ENCODE peak calls at places on chromosomes 16 and 17, in six cellular contexts. V is K562, Y is H1, G is GM12892, D is HepG2, H is GM12878. N is an unnamed sample.

GRCh38 chr17:57940217-57940616 is 15.0 kb downstream of the CUEDC1 start:
- DNase-seq in V (no peak), Y (no peak), G (no peak), D (no peak), H (no peak), N (no peak)

GRCh38 chr17:858941-859452 is 76.8 kb downstream of the MRM3 start:
- DNase-seq in V (no peak), Y (no peak), G (no peak), D (no peak), H (no peak), N (no peak)

GRCh38 chr16:76345093-76345735 is 68.0 kb downstream of the CNTNAP4 start:
- DNase-seq in V (no peak), Y (no peak), G (no peak), D (no peak), H (no peak), N (no peak)

GRCh38 chr17:10041287-10041612 is 136.2 kb upstream of the RCVRN start:
- DNase-seq in V (no peak), Y (no peak), G (no peak), D (peak), H (no peak), N (no peak)

GRCh38 chr17:40461036-40461721 is 17.9 kb downstream of the IGFBP4 start:
- DNase-seq in V (no peak), Y (no peak), G (no peak), D (no peak), H (no peak), N (no peak)

GRCh38 chr17:920190-920589 is 59.4 kb downstream of the NXN start:
- DNase-seq in V (no peak), Y (no peak), G (no peak), D (no peak), H (no peak), N (no peak)

GRCh38 chr16:2474877-2475412 is at the start of gene TBC1D24:
- DNase-seq in V (peak), Y (peak), G (peak), D (peak), H (no peak), N (peak)

GRCh38 chr17:10870651-10871050 is 32.8 kb upstream of the PIRT start:
- DNase-seq in V (no peak), Y (no peak), G (no peak), D (no peak), H (no peak), N (no peak)

GRCh38 chr16:56372013-56372634 is 53.2 kb downstream of the AMFR start:
- DNase-seq in V (no peak), Y (no peak), G (no peak), D (no peak), H (no peak), N (no peak)

GRCh38 chr17:5705081-5705875 is 121.0 kb upstream of the NLRP1 start:
- DNase-seq in V (peak), Y (peak), G (no peak), D (no peak), H (no peak), N (no peak)

GRCh38 chr16:13875614-13876284 is 44.2 kb upstream of the ERCC4 start:
- DNase-seq in V (no peak), Y (no peak), G (no peak), D (no peak), H (no peak), N (no peak)

GRCh38 chr16:30977502-30977901 is 7.5 kb upstream of the HSD3B7 start:
- DNase-seq in V (peak), Y (peak), G (no peak), D (no peak), H (no peak), N (no peak)

GRCh38 chr17:13029340-13029739 is 11.5 kb upstream of the ELAC2 start:
- DNase-seq in V (no peak), Y (no peak), G (no peak), D (no peak), H (no peak), N (no peak)

GRCh38 chr16:52069866-52070265 is 477.1 kb downstream of the TOX3 start:
- DNase-seq in V (no peak), Y (peak), G (no peak), D (peak), H (no peak), N (no peak)

GRCh38 chr16:87570938-87571867 is 31.1 kb upstream of the JPH3 start:
- DNase-seq in V (peak), Y (peak), G (no peak), D (peak), H (no peak), N (no peak)

GRCh38 chr16:61909074-61909473 is 127.2 kb downstream of the CDH8 start:
- DNase-seq in V (no peak), Y (no peak), G (no peak), D (no peak), H (no peak), N (no peak)

GRCh38 chr17:69056179-69056823 is 4.4 kb downstream of the ABCA9 start:
- DNase-seq in V (no peak), Y (no peak), G (no peak), D (no peak), H (no peak), N (no peak)

GRCh38 chr16:19748389-19749110 is 30.5 kb downstream of the IQCK start:
- DNase-seq in V (no peak), Y (no peak), G (no peak), D (no peak), H (no peak), N (no peak)

GRCh38 chr16:75193730-75194444 is 13.1 kb downstream of the CTRB2 start:
- DNase-seq in V (no peak), Y (no peak), G (no peak), D (no peak), H (no peak), N (no peak)

GRCh38 chr17:3475155-3475808 is 515 bp upstream of the ASPA start:
- DNase-seq in V (no peak), Y (no peak), G (no peak), D (no peak), H (no peak), N (no peak)

GRCh38 chr17:7281074-7281952 is at the start of gene SLC2A4:
- DNase-seq in V (peak), Y (peak), G (peak), D (peak), H (peak), N (peak)

GRCh38 chr16:3963203-3963602 is 82.7 kb upstream of the CREBBP start:
- DNase-seq in V (no peak), Y (no peak), G (no peak), D (no peak), H (no peak), N (no peak)

GRCh38 chr16:57759131-57759530 is 23.6 kb downstream of the KATNB1 start:
- DNase-seq in V (no peak), Y (peak), G (no peak), D (no peak), H (no peak), N (no peak)

GRCh38 chr16:66706506-66706880 is 9.9 kb upstream of the CMTM4 start:
- DNase-seq in V (no peak), Y (no peak), G (no peak), D (no peak), H (no peak), N (no peak)

GRCh38 chr17:32487460-32488176 is 825 bp downstream of the CDK5R1 start:
- DNase-seq in V (peak), Y (no peak), G (no peak), D (no peak), H (no peak), N (no peak)

GRCh38 chr17:6667516-6667915 is 16.0 kb downstream of the C17orf100 start:
- DNase-seq in V (no peak), Y (no peak), G (no peak), D (no peak), H (no peak), N (no peak)

GRCh38 chr17:313911-314613 is 38.5 kb downstream of the RPH3AL start:
- DNase-seq in V (no peak), Y (no peak), G (no peak), D (no peak), H (no peak), N (no peak)

GRCh38 chr17:1039119-1039507 is 42.2 kb downstream of the TIMM22 start:
- DNase-seq in V (no peak), Y (no peak), G (no peak), D (no peak), H (no peak), N (no peak)

GRCh38 chr16:89422527-89422904 is 67.8 kb downstream of the ANKRD11 start:
- DNase-seq in V (no peak), Y (no peak), G (peak), D (no peak), H (peak), N (peak)

GRCh38 chr17:39648876-39649430 is 12.0 kb downstream of the STARD3 start:
- DNase-seq in V (no peak), Y (no peak), G (no peak), D (no peak), H (no peak), N (no peak)

GRCh38 chr17:48427598-48427997 is 2.4 kb downstream of the SKAP1 start:
- DNase-seq in V (peak), Y (no peak), G (peak), D (no peak), H (no peak), N (peak)

GRCh38 chr17:64448665-64449512 is at the start of gene MILR1:
- DNase-seq in V (peak), Y (no peak), G (no peak), D (no peak), H (peak), N (no peak)
- TF ChIP-seq POLR2AphosphoS5 in V (peak), Y (no peak), G (no peak), D (no peak), H (no peak), N (no peak)

DNA sequence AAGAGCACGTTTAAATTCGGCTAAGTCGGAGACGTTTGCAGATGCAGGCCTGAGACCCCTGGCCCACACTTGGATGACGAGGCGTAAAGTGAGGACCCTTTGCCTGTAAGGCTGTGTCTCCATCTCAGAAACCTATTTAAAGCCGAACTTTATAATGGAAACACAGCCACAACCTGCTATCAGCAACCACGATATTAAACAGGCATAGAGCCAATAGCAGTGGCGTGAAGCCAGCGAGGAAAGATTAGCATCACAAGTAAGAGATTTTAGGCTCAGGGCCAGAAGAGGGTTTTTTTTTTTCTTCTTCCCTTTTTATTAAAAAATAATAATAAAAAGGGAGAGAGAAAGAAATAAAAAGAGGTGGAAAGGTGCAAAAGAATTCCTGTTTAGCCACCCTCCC is 111.3 kb upstream of the NOL11 start:
- DNase-seq in V (no peak), Y (no peak), G (no peak), D (no peak), H (no peak), N (no peak)
- TF ChIP-seq TAF1 in V (no peak), Y (no peak), G (no peak), D (no peak), H (no peak), N (no peak)

GRCh38 chr16:10736926-10737625 is 6.6 kb upstream of the NUBP1 start:
- DNase-seq in V (peak), Y (peak), G (no peak), D (peak), H (peak), N (peak)

GRCh38 chr16:10740000-10740844 is 3.4 kb upstream of the NUBP1 start:
- DNase-seq in V (no peak), Y (no peak), G (no peak), D (no peak), H (no peak), N (no peak)

GRCh38 chr16:10740845-10741208 is 2.8 kb upstream of the NUBP1 start:
- DNase-seq in V (no peak), Y (no peak), G (no peak), D (no peak), H (no peak), N (no peak)

GRCh38 chr16:10741844-10742243 is 1.8 kb upstream of the NUBP1 start:
- DNase-seq in V (no peak), Y (no peak), G (no peak), D (no peak), H (no peak), N (no peak)

DNA sequence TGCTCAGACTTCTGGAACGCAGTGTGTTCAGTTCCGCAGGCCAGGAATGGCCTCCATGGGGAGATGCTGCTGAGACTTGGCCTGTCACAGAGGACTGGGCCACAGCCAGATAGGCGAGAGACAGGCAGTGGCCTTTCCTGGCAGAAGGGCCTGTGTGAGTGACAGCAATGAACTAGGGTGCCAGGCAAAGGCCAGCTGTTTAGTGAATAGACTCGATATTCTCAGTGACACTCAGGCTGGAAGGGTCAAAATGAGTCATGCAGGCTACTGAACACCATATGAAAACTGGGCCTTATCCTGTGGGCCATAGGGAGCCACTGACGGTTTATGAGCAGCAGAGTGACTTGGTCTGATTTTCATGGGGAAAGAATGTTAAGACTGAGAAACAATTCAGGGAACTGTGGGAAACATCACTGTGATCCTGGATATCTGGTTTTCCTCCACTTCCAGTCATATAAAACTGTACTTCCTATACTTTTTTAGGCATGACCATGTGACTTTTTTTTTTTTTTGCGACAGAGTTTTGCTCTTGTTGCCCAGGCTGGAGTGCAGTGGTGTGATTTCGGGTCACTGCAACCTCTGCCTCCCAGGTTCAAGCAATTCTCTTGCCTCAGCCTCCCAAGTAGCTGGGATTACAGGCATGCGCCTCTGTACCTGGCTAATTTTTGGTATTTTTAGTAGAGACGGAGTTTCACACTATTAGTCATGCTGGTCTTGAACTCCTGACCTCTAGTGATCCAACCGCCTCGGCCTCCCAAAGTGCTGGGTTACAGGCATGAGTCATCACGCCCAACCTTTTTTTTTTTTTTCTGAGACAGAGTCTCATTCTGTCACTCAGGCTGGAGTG is 5.2 kb upstream of the NUBP1 start:
- DNase-seq in V (peak), Y (no peak), G (peak), D (peak), H (peak), N (peak)
- TF ChIP-seq POLR2A in V (no peak), Y (no peak), G (peak), D (no peak), H (peak), N (no peak)

DNA sequence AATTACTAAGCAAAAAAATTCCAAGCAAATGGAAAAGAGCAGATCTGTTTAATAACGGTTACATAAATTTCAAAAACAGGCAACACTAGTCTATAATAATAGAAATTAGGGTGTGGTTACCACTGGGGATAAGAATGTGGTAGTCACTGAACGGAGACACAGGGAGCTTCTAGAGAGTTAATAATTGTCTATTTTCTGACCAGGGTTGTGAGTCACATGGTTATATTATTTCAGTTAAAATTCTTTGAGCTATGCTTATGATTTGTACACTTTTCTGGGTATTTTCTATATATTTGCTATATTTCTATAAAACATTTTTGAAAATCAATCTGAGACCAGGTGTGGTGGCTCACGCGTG is 433.9 kb upstream of the MAF start:
- DNase-seq in V (no peak), Y (no peak), G (no peak), D (no peak), H (no peak), N (no peak)
- TF ChIP-seq POLR2AphosphoS5 in V (no peak), Y (no peak), G (no peak), D (no peak), H (no peak), N (no peak)

DNA sequence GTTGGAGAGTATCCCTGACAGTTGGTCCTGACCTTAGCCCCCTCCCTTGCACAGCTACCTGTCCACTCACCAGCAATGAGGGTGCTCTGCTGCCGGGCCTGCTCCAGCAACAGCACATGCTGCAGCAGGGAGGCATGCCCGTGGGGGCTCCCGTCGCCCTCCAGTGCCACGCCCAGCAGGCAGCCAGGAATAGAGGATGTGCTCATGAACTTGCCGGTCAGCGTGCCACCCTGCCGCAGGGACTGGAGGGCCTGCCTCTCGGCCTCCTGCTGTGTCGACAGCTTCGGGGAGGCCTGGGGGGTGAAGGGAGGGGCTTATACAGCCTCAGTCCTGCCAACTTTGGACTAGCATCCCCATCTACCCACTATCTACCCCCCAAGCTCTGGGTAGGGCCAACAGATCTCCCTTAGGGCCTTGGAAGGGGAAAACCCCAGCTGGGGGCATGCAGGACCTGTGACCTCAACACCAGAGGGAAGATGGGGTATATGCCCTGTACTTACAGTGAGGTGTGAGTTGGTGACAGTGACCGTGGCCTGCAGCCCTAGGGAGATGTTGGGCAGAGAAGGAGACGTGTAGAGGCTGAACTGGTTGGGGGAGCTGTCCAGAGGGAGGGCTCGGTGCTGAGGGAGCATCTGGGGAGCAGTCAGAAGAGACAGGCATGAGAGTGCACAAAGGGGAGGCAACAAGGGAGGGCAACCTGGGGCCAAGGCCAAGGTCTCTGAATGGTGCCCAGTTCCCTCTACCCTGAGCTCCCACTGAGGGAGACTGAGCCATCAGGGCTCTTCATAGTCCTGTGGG is 20.9 kb downstream of the G6PC3 start:
- DNase-seq in V (no peak), Y (no peak), G (no peak), D (no peak), H (no peak), N (no peak)
- TF ChIP-seq TAF1 in V (no peak), Y (no peak), G (no peak), D (no peak), H (no peak), N (no peak)

DNA sequence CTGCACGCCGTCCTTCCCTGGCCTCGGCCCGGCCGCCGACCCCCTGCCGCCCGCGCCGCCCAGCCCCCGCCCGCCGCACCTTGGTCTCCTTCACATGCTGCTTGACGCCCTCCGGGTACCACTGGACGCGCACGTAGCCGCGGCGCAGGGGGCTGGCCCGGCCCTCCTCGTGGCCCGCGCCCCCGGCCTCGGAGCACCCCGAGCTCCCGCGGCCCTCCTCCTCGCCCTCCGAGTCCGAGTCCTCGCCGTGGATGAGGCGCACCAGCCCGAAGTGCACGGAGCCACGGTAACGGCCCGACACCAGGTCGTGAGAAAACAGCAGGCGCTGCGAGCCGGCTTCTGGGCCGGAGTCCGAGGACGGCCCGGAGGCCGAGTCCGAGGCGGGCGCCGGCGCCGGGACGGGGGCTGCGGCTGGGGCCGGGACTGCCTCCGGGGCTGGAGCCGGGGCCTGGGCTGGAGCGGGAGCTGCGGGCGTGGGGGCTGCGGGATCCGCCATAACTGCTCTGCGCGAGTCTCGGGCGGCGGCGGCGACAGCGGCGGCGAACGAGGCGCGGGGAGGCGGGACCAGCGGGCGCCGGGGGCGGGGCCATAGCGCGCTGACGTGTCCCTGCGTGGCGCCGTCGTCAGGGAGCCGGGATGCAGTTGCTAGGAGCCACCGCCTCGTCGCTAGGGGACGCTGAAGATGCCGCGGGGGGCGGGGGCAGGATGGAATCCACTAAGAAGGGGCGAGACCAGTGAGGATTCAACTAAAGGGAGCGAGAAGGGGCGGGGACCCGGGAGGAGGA is at the start of gene UBE2O:
- DNase-seq in V (peak), Y (peak), G (peak), D (peak), H (no peak), N (peak)
- TF ChIP-seq POLR2A in V (no peak), Y (peak), G (peak), D (no peak), H (peak), N (no peak)

GRCh38 chr17:66191607-66192377 is at the start of gene CEP112:
- DNase-seq in V (peak), Y (peak), G (peak), D (peak), H (no peak), N (peak)
- TF ChIP-seq POLR2AphosphoS5 in V (no peak), Y (no peak), G (no peak), D (no peak), H (no peak), N (no peak)

GRCh38 chr17:72271603-72272002 is 150.8 kb downstream of the SOX9 start:
- DNase-seq in V (no peak), Y (no peak), G (no peak), D (no peak), H (no peak), N (no peak)

GRCh38 chr17:72267601-72268000 is 146.8 kb downstream of the SOX9 start:
- DNase-seq in V (no peak), Y (no peak), G (no peak), D (no peak), H (no peak), N (no peak)

GRCh38 chr17:72274632-72275031 is 153.8 kb downstream of the SOX9 start:
- DNase-seq in V (no peak), Y (no peak), G (no peak), D (no peak), H (no peak), N (no peak)

GRCh38 chr17:72273301-72274056 is 152.7 kb downstream of the SOX9 start:
- DNase-seq in V (no peak), Y (no peak), G (no peak), D (no peak), H (no peak), N (no peak)

GRCh38 chr17:72270530-72270929 is 149.7 kb downstream of the SOX9 start:
- DNase-seq in V (no peak), Y (no peak), G (no peak), D (no peak), H (no peak), N (no peak)
- TF ChIP-seq TAF1 in V (no peak), Y (no peak), G (no peak), D (no peak), H (no peak), N (no peak)

N was measured in GM12891.